ENCODE peak calls at places on chromosome 13, in seven cellular contexts. R is GM23248; J is DND-41; Z is psoas muscle; Y is CD4-positive, alpha-beta memory T cell; I is body of pancreas; C is iPS DF 6.9. O is an unnamed sample. For H3K4me1, the result is how much of the 10 kb centered on the place peaks cover.

GRCh38 chr13:94201022-94201421 is 278.5 kb downstream of the DCT start:
- DNase-seq in R (no peak), J (no peak), Z (no peak), Y (no peak), I (no peak), C (no peak), O (no peak)

GRCh38 chr13:48006396-48006795 is 5.3 kb upstream of the SUCLA2 start:
- DNase-seq in R (peak), J (no peak), Z (no peak), Y (no peak), I (no peak), C (no peak), O (no peak)

GRCh38 chr13:57635541-57635940 is 4.0 kb downstream of the PCDH17 start:
- DNase-seq in R (no peak), J (no peak), Z (no peak), Y (no peak), I (no peak), C (no peak), O (no peak)

GRCh38 chr13:25846227-25846984 is 205.4 kb downstream of the SHISA2 start:
- DNase-seq in R (no peak), J (no peak), Z (no peak), Y (no peak), I (no peak), C (no peak), O (no peak)

GRCh38 chr13:46687810-46688209 is 109.2 kb downstream of the ESD start:
- DNase-seq in R (peak), J (no peak), Z (no peak), Y (peak), I (peak), C (peak), O (no peak)

GRCh38 chr13:56888455-56888854 is 252.3 kb upstream of the PRR20A start:
- DNase-seq in R (no peak), J (no peak), Z (no peak), Y (no peak), I (no peak), C (no peak), O (no peak)

GRCh38 chr13:110275931-110276552 is 30.9 kb downstream of the COL4A1 start:
- DNase-seq in R (no peak), J (no peak), Z (peak), Y (no peak), I (no peak), C (no peak), O (no peak)

GRCh38 chr13:37058801-37059135 is 720 bp downstream of the SUPT20H start:
- DNase-seq in R (peak), J (peak), Z (no peak), Y (no peak), I (no peak), C (no peak), O (no peak)

GRCh38 chr13:76289558-76289957 is 596.6 kb downstream of the KCTD12 start:
- DNase-seq in R (no peak), J (no peak), Z (no peak), Y (no peak), I (no peak), C (no peak), O (no peak)

GRCh38 chr13:85833938-85834337 is 34.7 kb upstream of the SLITRK6 start:
- DNase-seq in R (no peak), J (no peak), Z (no peak), Y (no peak), I (no peak), C (no peak), O (no peak)

GRCh38 chr13:60158321-60158801 is 5.4 kb downstream of the DIAPH3 start:
- DNase-seq in R (no peak), J (no peak), Z (no peak), Y (no peak), I (no peak), C (no peak), O (no peak)

GRCh38 chr13:56396318-56396717 is 744.4 kb upstream of the PRR20A start:
- DNase-seq in R (no peak), J (no peak), Z (no peak), Y (no peak), I (no peak), C (no peak), O (no peak)

DNA sequence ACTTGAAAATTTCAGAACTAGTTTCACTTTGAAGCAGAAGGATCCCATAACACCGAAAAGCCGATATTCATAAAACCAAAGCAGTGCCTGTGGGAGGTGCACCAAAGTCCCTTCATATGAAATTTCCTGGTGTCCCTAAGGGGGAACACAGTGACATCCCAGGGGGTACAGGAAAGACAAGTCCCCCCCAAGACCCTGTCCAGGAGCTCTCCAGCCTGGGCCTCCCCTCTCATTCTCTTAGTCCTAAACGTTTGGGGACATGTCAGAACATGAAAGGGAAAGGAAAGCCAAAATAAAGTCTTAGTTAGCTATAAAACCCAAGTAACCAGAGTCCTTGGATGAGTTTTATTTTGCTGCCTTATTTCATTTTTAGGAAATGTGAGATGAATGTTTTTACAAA is 56.6 kb downstream of the MRPL57 start:
- DNase-seq in R (no peak), J (peak), Z (no peak), Y (no peak), I (no peak), C (no peak), O (no peak)
- H3K4me3 ChIP-seq in R (no peak), J (no peak), Z (peak), Y (no peak), I (no peak), C (no peak), O (no peak)

DNA sequence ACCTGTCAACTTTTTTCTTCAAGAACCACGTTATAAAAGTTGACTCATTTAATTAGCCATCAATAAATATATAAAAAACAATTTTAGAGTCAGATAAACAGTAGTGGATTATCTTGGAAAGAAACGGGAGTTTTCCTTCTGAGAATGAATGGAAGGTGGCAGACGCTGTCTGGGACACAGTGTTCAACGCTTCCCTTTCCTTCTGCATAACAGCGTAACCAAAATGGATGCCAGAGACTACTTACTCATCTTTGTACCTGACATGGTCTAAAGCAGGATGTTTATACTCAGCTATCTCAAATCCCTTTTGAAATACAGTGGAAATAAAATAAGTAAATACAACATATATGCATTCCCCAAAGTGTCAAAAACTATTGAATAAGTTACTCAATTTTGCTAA is 195.2 kb downstream of the LHFPL6 start:
- DNase-seq in R (no peak), J (no peak), Z (no peak), Y (no peak), I (no peak), C (no peak), O (no peak)
- H3K4me1 ChIP-seq in R (under half), J (under half), Z (under half), Y (under half), I (under half), C (under half), O (under half)

DNA sequence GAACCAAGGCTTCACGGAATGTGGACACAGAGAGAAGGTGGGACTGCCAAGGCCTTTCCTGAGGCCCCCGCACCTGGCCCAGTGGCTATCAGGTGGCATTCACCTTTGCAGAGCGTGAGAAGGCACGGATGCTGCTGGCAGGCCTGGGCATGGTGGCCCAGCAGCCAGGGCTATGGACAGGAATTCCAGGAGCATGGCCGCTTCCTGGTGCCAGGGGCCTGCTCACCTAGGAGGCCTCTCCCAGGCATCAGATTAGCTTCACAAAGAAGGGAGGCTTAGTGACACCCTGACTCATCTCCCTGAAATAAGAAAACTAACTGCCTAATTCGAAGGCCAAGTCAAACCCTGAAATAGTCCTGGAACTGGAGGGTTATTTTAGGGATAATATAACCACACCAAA is 155.8 kb downstream of the TEX29 start:
- DNase-seq in R (no peak), J (no peak), Z (no peak), Y (no peak), I (no peak), C (no peak), O (no peak)
- H3K4me3 ChIP-seq in R (no peak), J (no peak), Z (no peak), Y (no peak), I (no peak), C (no peak), O (no peak)

GRCh38 chr13:104326523-104326922 is 1260.3 kb upstream of the SLC10A2 start:
- DNase-seq in R (no peak), J (no peak), Z (no peak), Y (no peak), I (no peak), C (no peak), O (no peak)
- H3K4me1 ChIP-seq in R (under half), J (under half), Z (under half), Y (under half), I (under half), C (under half), O (under half)

GRCh38 chr13:102772042-102772425 is 1.6 kb downstream of the TEX30 start:
- DNase-seq in R (no peak), J (no peak), Z (no peak), Y (no peak), I (no peak), C (no peak), O (no peak)

GRCh38 chr13:102769679-102770078 is 3.9 kb downstream of the TEX30 start:
- DNase-seq in R (no peak), J (no peak), Z (no peak), Y (no peak), I (no peak), C (no peak), O (no peak)

GRCh38 chr13:102773441-102774209 is at the start of gene TEX30:
- DNase-seq in R (peak), J (peak), Z (peak), Y (peak), I (peak), C (no peak), O (peak)

GRCh38 chr13:102770435-102770834 is 3.2 kb downstream of the TEX30 start:
- DNase-seq in R (no peak), J (no peak), Z (no peak), Y (no peak), I (no peak), C (no peak), O (no peak)

DNA sequence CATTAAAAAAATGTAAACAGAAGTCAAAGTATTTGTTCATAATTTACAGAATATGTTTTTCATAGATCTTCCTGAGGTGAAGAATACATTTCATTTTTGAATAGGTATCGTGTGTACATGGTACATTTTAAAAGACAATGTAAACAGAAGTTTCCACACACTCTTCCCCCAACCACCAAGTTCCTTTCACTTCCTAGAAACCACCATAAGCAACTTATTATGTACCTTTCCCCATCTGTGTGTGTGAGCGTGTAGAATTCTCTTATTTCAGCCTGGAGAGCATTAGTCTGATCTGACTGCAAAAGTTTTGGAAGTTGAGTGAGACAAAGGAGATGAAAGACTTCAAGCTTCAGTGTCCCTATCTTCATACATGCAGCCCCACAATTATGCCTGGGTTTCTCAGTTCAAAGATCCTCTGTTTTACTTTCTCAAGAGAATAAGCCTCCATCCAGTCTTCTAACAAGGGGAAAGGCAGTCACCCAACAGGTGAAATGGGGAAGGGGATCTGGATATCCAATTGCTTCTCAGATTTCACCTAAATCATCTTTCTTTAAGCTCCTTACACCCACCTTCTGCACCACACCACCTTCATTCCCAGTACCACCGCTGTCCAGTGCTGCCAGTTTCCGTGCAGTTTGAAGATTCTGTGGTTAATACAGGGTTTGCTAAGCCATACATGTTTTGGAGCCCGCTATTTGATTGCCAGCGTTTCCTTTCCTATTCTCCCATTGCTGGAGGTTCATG is 2.1 kb downstream of the TEX30 start:
- DNase-seq in R (no peak), J (no peak), Z (no peak), Y (no peak), I (no peak), C (no peak), O (no peak)
- H3K4me3 ChIP-seq in R (no peak), J (no peak), Z (no peak), Y (no peak), I (no peak), C (no peak), O (no peak)

GRCh38 chr13:31204592-31204991 is 4.8 kb downstream of the B3GLCT start:
- DNase-seq in R (peak), J (no peak), Z (no peak), Y (no peak), I (no peak), C (no peak), O (no peak)
- H3K4me1 ChIP-seq in R (half or more), J (under half), Z (under half), Y (under half), I (under half), C (under half), O (under half)

GRCh38 chr13:92781965-92782364 is 444.6 kb upstream of the GPC6 start:
- DNase-seq in R (no peak), J (no peak), Z (no peak), Y (no peak), I (no peak), C (no peak), O (no peak)
- H3K4me3 ChIP-seq in R (no peak), J (no peak), Z (no peak), Y (no peak), I (no peak), C (no peak), O (no peak)

GRCh38 chr13:40580566-40581276 is 85.7 kb downstream of the FOXO1 start:
- DNase-seq in R (no peak), J (no peak), Z (no peak), Y (no peak), I (peak), C (no peak), O (no peak)

GRCh38 chr13:40583738-40584137 is 82.7 kb downstream of the FOXO1 start:
- DNase-seq in R (no peak), J (no peak), Z (no peak), Y (no peak), I (no peak), C (no peak), O (no peak)

GRCh38 chr13:40581277-40581579 is 85.2 kb downstream of the FOXO1 start:
- DNase-seq in R (no peak), J (no peak), Z (no peak), Y (no peak), I (no peak), C (no peak), O (no peak)

GRCh38 chr13:40579535-40579934 is 86.9 kb downstream of the FOXO1 start:
- DNase-seq in R (no peak), J (no peak), Z (no peak), Y (no peak), I (no peak), C (no peak), O (no peak)

DNA sequence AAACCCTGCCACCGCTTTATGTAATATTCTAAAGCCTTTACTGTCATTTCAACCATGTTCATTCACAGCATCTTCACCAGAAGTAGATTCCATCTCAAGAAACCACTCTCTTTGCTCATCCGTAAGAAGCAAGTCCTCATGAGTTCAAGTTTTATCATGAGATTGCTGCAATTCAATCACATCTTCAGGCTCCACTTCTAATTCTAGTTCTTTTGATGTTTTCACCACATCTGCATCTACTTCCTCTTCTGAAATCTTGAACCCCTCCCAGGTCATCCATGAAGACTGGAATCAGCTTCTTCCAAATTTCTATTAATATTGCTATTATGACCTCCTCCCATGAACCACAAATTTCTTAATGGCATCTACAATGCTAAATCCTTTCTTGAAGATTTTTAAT is 83.9 kb downstream of the FOXO1 start:
- DNase-seq in R (no peak), J (no peak), Z (no peak), Y (no peak), I (no peak), C (no peak), O (no peak)
- H3K4me1 ChIP-seq in R (under half), J (under half), Z (half or more), Y (half or more), I (half or more), C (under half), O (under half)